ENCODE peak calls at places on chromosomes 3 and 15, in ten cellular contexts. One of them, this sample, is unnamed.

GRCh38 chr3:127836004-127836882 is 13.9 kb upstream of the MGLL start:
- DNase-seq in cerebellum: no peak
- DNase-seq in choroid plexus epithelial cell: no peak
- DNase-seq in astrocyte of the spinal cord: no peak
- DNase-seq in naive thymus-derived CD8-positive, alpha-beta T cell: no peak
- DNase-seq in T-helper 17 cell: no peak
- DNase-seq in stimulated activated CD4-positive, alpha-beta T cell treated with anti-CD3 and anti-CD28 coated beads, Interleukin-4, amount 100 ng/mL, for 24 hours: no peak
- DNase-seq in activated naive CD4-positive, alpha-beta T cell treated with anti-CD3 and anti-CD28 coated beads for 36 hours: no peak
- DNase-seq in mesenteric fat pad: no peak
- DNase-seq in endothelial cell: no peak
- DNase-seq in this sample: no peak

GRCh38 chr3:5057857-5058324 is 64.2 kb upstream of the ARL8B start:
- DNase-seq in cerebellum: peak
- DNase-seq in choroid plexus epithelial cell: peak
- DNase-seq in astrocyte of the spinal cord: peak
- DNase-seq in naive thymus-derived CD8-positive, alpha-beta T cell: peak
- DNase-seq in T-helper 17 cell: peak
- DNase-seq in stimulated activated CD4-positive, alpha-beta T cell treated with anti-CD3 and anti-CD28 coated beads, Interleukin-4, amount 100 ng/mL, for 24 hours: peak
- DNase-seq in activated naive CD4-positive, alpha-beta T cell treated with anti-CD3 and anti-CD28 coated beads for 36 hours: peak
- DNase-seq in mesenteric fat pad: no peak
- DNase-seq in endothelial cell: peak
- DNase-seq in this sample: peak

GRCh38 chr15:101451192-101451799 is 38.2 kb downstream of the PCSK6 start:
- DNase-seq in cerebellum: no peak
- DNase-seq in choroid plexus epithelial cell: peak
- DNase-seq in astrocyte of the spinal cord: no peak
- DNase-seq in naive thymus-derived CD8-positive, alpha-beta T cell: no peak
- DNase-seq in T-helper 17 cell: no peak
- DNase-seq in stimulated activated CD4-positive, alpha-beta T cell treated with anti-CD3 and anti-CD28 coated beads, Interleukin-4, amount 100 ng/mL, for 24 hours: no peak
- DNase-seq in activated naive CD4-positive, alpha-beta T cell treated with anti-CD3 and anti-CD28 coated beads for 36 hours: no peak
- DNase-seq in mesenteric fat pad: peak
- DNase-seq in endothelial cell: no peak
- DNase-seq in this sample: peak

GRCh38 chr3:187759601-187760000 is 14.3 kb upstream of the BCL6 start:
- DNase-seq in cerebellum: no peak
- DNase-seq in choroid plexus epithelial cell: no peak
- DNase-seq in astrocyte of the spinal cord: no peak
- DNase-seq in naive thymus-derived CD8-positive, alpha-beta T cell: no peak
- DNase-seq in T-helper 17 cell: no peak
- DNase-seq in stimulated activated CD4-positive, alpha-beta T cell treated with anti-CD3 and anti-CD28 coated beads, Interleukin-4, amount 100 ng/mL, for 24 hours: no peak
- DNase-seq in activated naive CD4-positive, alpha-beta T cell treated with anti-CD3 and anti-CD28 coated beads for 36 hours: no peak
- DNase-seq in mesenteric fat pad: no peak
- DNase-seq in endothelial cell: no peak
- DNase-seq in this sample: no peak

GRCh38 chr3:196327405-196327804 is 9.4 kb upstream of the DYNLT2B start:
- DNase-seq in cerebellum: no peak
- DNase-seq in choroid plexus epithelial cell: peak
- DNase-seq in astrocyte of the spinal cord: no peak
- DNase-seq in naive thymus-derived CD8-positive, alpha-beta T cell: no peak
- DNase-seq in T-helper 17 cell: no peak
- DNase-seq in stimulated activated CD4-positive, alpha-beta T cell treated with anti-CD3 and anti-CD28 coated beads, Interleukin-4, amount 100 ng/mL, for 24 hours: no peak
- DNase-seq in activated naive CD4-positive, alpha-beta T cell treated with anti-CD3 and anti-CD28 coated beads for 36 hours: no peak
- DNase-seq in mesenteric fat pad: peak
- DNase-seq in endothelial cell: no peak
- DNase-seq in this sample: no peak

GRCh38 chr3:171134170-171134569 is 107.7 kb upstream of the SLC2A2 start:
- DNase-seq in cerebellum: no peak
- DNase-seq in choroid plexus epithelial cell: no peak
- DNase-seq in astrocyte of the spinal cord: no peak
- DNase-seq in naive thymus-derived CD8-positive, alpha-beta T cell: no peak
- DNase-seq in T-helper 17 cell: no peak
- DNase-seq in stimulated activated CD4-positive, alpha-beta T cell treated with anti-CD3 and anti-CD28 coated beads, Interleukin-4, amount 100 ng/mL, for 24 hours: no peak
- DNase-seq in activated naive CD4-positive, alpha-beta T cell treated with anti-CD3 and anti-CD28 coated beads for 36 hours: no peak
- DNase-seq in mesenteric fat pad: no peak
- DNase-seq in endothelial cell: no peak
- DNase-seq in this sample: no peak

GRCh38 chr15:62565620-62566019 is 400.5 kb upstream of the C2CD4B start:
- DNase-seq in cerebellum: no peak
- DNase-seq in choroid plexus epithelial cell: no peak
- DNase-seq in astrocyte of the spinal cord: no peak
- DNase-seq in naive thymus-derived CD8-positive, alpha-beta T cell: no peak
- DNase-seq in T-helper 17 cell: no peak
- DNase-seq in stimulated activated CD4-positive, alpha-beta T cell treated with anti-CD3 and anti-CD28 coated beads, Interleukin-4, amount 100 ng/mL, for 24 hours: no peak
- DNase-seq in activated naive CD4-positive, alpha-beta T cell treated with anti-CD3 and anti-CD28 coated beads for 36 hours: no peak
- DNase-seq in mesenteric fat pad: no peak
- DNase-seq in endothelial cell: no peak
- DNase-seq in this sample: no peak

GRCh38 chr3:71725279-71725991 is at the start of gene EIF4E3:
- DNase-seq in cerebellum: peak
- DNase-seq in choroid plexus epithelial cell: peak
- DNase-seq in astrocyte of the spinal cord: no peak
- DNase-seq in naive thymus-derived CD8-positive, alpha-beta T cell: no peak
- DNase-seq in T-helper 17 cell: peak
- DNase-seq in stimulated activated CD4-positive, alpha-beta T cell treated with anti-CD3 and anti-CD28 coated beads, Interleukin-4, amount 100 ng/mL, for 24 hours: peak
- DNase-seq in activated naive CD4-positive, alpha-beta T cell treated with anti-CD3 and anti-CD28 coated beads for 36 hours: peak
- DNase-seq in mesenteric fat pad: no peak
- DNase-seq in endothelial cell: peak
- DNase-seq in this sample: peak

GRCh38 chr15:63977102-63977501 is 69.2 kb downstream of the DAPK2 start:
- DNase-seq in cerebellum: no peak
- DNase-seq in choroid plexus epithelial cell: no peak
- DNase-seq in astrocyte of the spinal cord: no peak
- DNase-seq in naive thymus-derived CD8-positive, alpha-beta T cell: no peak
- DNase-seq in T-helper 17 cell: no peak
- DNase-seq in stimulated activated CD4-positive, alpha-beta T cell treated with anti-CD3 and anti-CD28 coated beads, Interleukin-4, amount 100 ng/mL, for 24 hours: no peak
- DNase-seq in activated naive CD4-positive, alpha-beta T cell treated with anti-CD3 and anti-CD28 coated beads for 36 hours: no peak
- DNase-seq in mesenteric fat pad: no peak
- DNase-seq in endothelial cell: no peak
- DNase-seq in this sample: no peak

GRCh38 chr3:164023480-164023879 is 1054.8 kb downstream of the SI start:
- DNase-seq in cerebellum: no peak
- DNase-seq in choroid plexus epithelial cell: no peak
- DNase-seq in astrocyte of the spinal cord: no peak
- DNase-seq in naive thymus-derived CD8-positive, alpha-beta T cell: no peak
- DNase-seq in T-helper 17 cell: no peak
- DNase-seq in stimulated activated CD4-positive, alpha-beta T cell treated with anti-CD3 and anti-CD28 coated beads, Interleukin-4, amount 100 ng/mL, for 24 hours: no peak
- DNase-seq in activated naive CD4-positive, alpha-beta T cell treated with anti-CD3 and anti-CD28 coated beads for 36 hours: no peak
- DNase-seq in mesenteric fat pad: no peak
- DNase-seq in endothelial cell: no peak
- DNase-seq in this sample: no peak

GRCh38 chr3:5226783-5227182 is 39.3 kb downstream of the EDEM1 start:
- DNase-seq in cerebellum: no peak
- DNase-seq in choroid plexus epithelial cell: peak
- DNase-seq in astrocyte of the spinal cord: peak
- DNase-seq in naive thymus-derived CD8-positive, alpha-beta T cell: no peak
- DNase-seq in T-helper 17 cell: no peak
- DNase-seq in stimulated activated CD4-positive, alpha-beta T cell treated with anti-CD3 and anti-CD28 coated beads, Interleukin-4, amount 100 ng/mL, for 24 hours: no peak
- DNase-seq in activated naive CD4-positive, alpha-beta T cell treated with anti-CD3 and anti-CD28 coated beads for 36 hours: no peak
- DNase-seq in mesenteric fat pad: no peak
- DNase-seq in endothelial cell: no peak
- DNase-seq in this sample: no peak

GRCh38 chr3:30324587-30324986 is 281.8 kb upstream of the TGFBR2 start:
- DNase-seq in cerebellum: no peak
- DNase-seq in choroid plexus epithelial cell: no peak
- DNase-seq in astrocyte of the spinal cord: peak
- DNase-seq in naive thymus-derived CD8-positive, alpha-beta T cell: no peak
- DNase-seq in T-helper 17 cell: no peak
- DNase-seq in stimulated activated CD4-positive, alpha-beta T cell treated with anti-CD3 and anti-CD28 coated beads, Interleukin-4, amount 100 ng/mL, for 24 hours: no peak
- DNase-seq in activated naive CD4-positive, alpha-beta T cell treated with anti-CD3 and anti-CD28 coated beads for 36 hours: no peak
- DNase-seq in mesenteric fat pad: no peak
- DNase-seq in endothelial cell: no peak
- DNase-seq in this sample: no peak

GRCh38 chr3:23704316-23704715 is 101.4 kb upstream of the UBE2E1 start:
- DNase-seq in cerebellum: no peak
- DNase-seq in choroid plexus epithelial cell: no peak
- DNase-seq in astrocyte of the spinal cord: no peak
- DNase-seq in naive thymus-derived CD8-positive, alpha-beta T cell: no peak
- DNase-seq in T-helper 17 cell: no peak
- DNase-seq in stimulated activated CD4-positive, alpha-beta T cell treated with anti-CD3 and anti-CD28 coated beads, Interleukin-4, amount 100 ng/mL, for 24 hours: no peak
- DNase-seq in activated naive CD4-positive, alpha-beta T cell treated with anti-CD3 and anti-CD28 coated beads for 36 hours: no peak
- DNase-seq in mesenteric fat pad: no peak
- DNase-seq in endothelial cell: no peak
- DNase-seq in this sample: no peak

GRCh38 chr3:69838217-69838616 is 99.0 kb downstream of the MITF start:
- DNase-seq in cerebellum: no peak
- DNase-seq in choroid plexus epithelial cell: peak
- DNase-seq in astrocyte of the spinal cord: peak
- DNase-seq in naive thymus-derived CD8-positive, alpha-beta T cell: no peak
- DNase-seq in T-helper 17 cell: no peak
- DNase-seq in stimulated activated CD4-positive, alpha-beta T cell treated with anti-CD3 and anti-CD28 coated beads, Interleukin-4, amount 100 ng/mL, for 24 hours: no peak
- DNase-seq in activated naive CD4-positive, alpha-beta T cell treated with anti-CD3 and anti-CD28 coated beads for 36 hours: no peak
- DNase-seq in mesenteric fat pad: no peak
- DNase-seq in endothelial cell: no peak
- DNase-seq in this sample: no peak

GRCh38 chr15:61169275-61169903 is 59.7 kb downstream of the RORA start:
- DNase-seq in cerebellum: no peak
- DNase-seq in choroid plexus epithelial cell: no peak
- DNase-seq in astrocyte of the spinal cord: no peak
- DNase-seq in naive thymus-derived CD8-positive, alpha-beta T cell: no peak
- DNase-seq in T-helper 17 cell: no peak
- DNase-seq in stimulated activated CD4-positive, alpha-beta T cell treated with anti-CD3 and anti-CD28 coated beads, Interleukin-4, amount 100 ng/mL, for 24 hours: no peak
- DNase-seq in activated naive CD4-positive, alpha-beta T cell treated with anti-CD3 and anti-CD28 coated beads for 36 hours: no peak
- DNase-seq in mesenteric fat pad: no peak
- DNase-seq in endothelial cell: no peak
- DNase-seq in this sample: no peak

GRCh38 chr15:23049984-23050628 is 10.7 kb upstream of the TUBGCP5 start:
- DNase-seq in cerebellum: no peak
- DNase-seq in choroid plexus epithelial cell: no peak
- DNase-seq in astrocyte of the spinal cord: no peak
- DNase-seq in naive thymus-derived CD8-positive, alpha-beta T cell: no peak
- DNase-seq in T-helper 17 cell: no peak
- DNase-seq in stimulated activated CD4-positive, alpha-beta T cell treated with anti-CD3 and anti-CD28 coated beads, Interleukin-4, amount 100 ng/mL, for 24 hours: no peak
- DNase-seq in activated naive CD4-positive, alpha-beta T cell treated with anti-CD3 and anti-CD28 coated beads for 36 hours: no peak
- DNase-seq in mesenteric fat pad: peak
- DNase-seq in endothelial cell: no peak
- DNase-seq in this sample: no peak

GRCh38 chr3:77259701-77260100 is 219.8 kb downstream of the ROBO2 start:
- DNase-seq in cerebellum: no peak
- DNase-seq in choroid plexus epithelial cell: no peak
- DNase-seq in astrocyte of the spinal cord: no peak
- DNase-seq in naive thymus-derived CD8-positive, alpha-beta T cell: no peak
- DNase-seq in T-helper 17 cell: no peak
- DNase-seq in stimulated activated CD4-positive, alpha-beta T cell treated with anti-CD3 and anti-CD28 coated beads, Interleukin-4, amount 100 ng/mL, for 24 hours: no peak
- DNase-seq in activated naive CD4-positive, alpha-beta T cell treated with anti-CD3 and anti-CD28 coated beads for 36 hours: no peak
- DNase-seq in mesenteric fat pad: no peak
- DNase-seq in endothelial cell: no peak
- DNase-seq in this sample: no peak

GRCh38 chr3:63687569-63688233 is 35.2 kb downstream of the SNTN start:
- DNase-seq in cerebellum: no peak
- DNase-seq in choroid plexus epithelial cell: no peak
- DNase-seq in astrocyte of the spinal cord: peak
- DNase-seq in naive thymus-derived CD8-positive, alpha-beta T cell: no peak
- DNase-seq in T-helper 17 cell: no peak
- DNase-seq in stimulated activated CD4-positive, alpha-beta T cell treated with anti-CD3 and anti-CD28 coated beads, Interleukin-4, amount 100 ng/mL, for 24 hours: no peak
- DNase-seq in activated naive CD4-positive, alpha-beta T cell treated with anti-CD3 and anti-CD28 coated beads for 36 hours: no peak
- DNase-seq in mesenteric fat pad: no peak
- DNase-seq in endothelial cell: no peak
- DNase-seq in this sample: no peak

GRCh38 chr15:60798821-60799220 is 319.9 kb upstream of the ICE2 start:
- DNase-seq in cerebellum: no peak
- DNase-seq in choroid plexus epithelial cell: peak
- DNase-seq in astrocyte of the spinal cord: peak
- DNase-seq in naive thymus-derived CD8-positive, alpha-beta T cell: no peak
- DNase-seq in T-helper 17 cell: peak
- DNase-seq in stimulated activated CD4-positive, alpha-beta T cell treated with anti-CD3 and anti-CD28 coated beads, Interleukin-4, amount 100 ng/mL, for 24 hours: peak
- DNase-seq in activated naive CD4-positive, alpha-beta T cell treated with anti-CD3 and anti-CD28 coated beads for 36 hours: peak
- DNase-seq in mesenteric fat pad: no peak
- DNase-seq in endothelial cell: no peak
- DNase-seq in this sample: no peak

GRCh38 chr3:171178714-171179113 is 152.2 kb upstream of the SLC2A2 start:
- DNase-seq in cerebellum: no peak
- DNase-seq in choroid plexus epithelial cell: no peak
- DNase-seq in astrocyte of the spinal cord: no peak
- DNase-seq in naive thymus-derived CD8-positive, alpha-beta T cell: no peak
- DNase-seq in T-helper 17 cell: no peak
- DNase-seq in stimulated activated CD4-positive, alpha-beta T cell treated with anti-CD3 and anti-CD28 coated beads, Interleukin-4, amount 100 ng/mL, for 24 hours: no peak
- DNase-seq in activated naive CD4-positive, alpha-beta T cell treated with anti-CD3 and anti-CD28 coated beads for 36 hours: peak
- DNase-seq in mesenteric fat pad: no peak
- DNase-seq in endothelial cell: no peak
- DNase-seq in this sample: no peak